ENCODE peak calls at places on chromosomes 7 and 10, in eight cellular contexts. L, P, Z, B, V, S, F and Y are unnamed samples.

GRCh38 chr7:112001089-112001826 is 204.9 kb downstream of the DOCK4 start:
- DNase-seq in B (peak; percentile 91), V (peak; percentile 95), S (no peak), Z (no peak), P (no peak), L (no peak), F (no peak), Y (no peak)

GRCh38 chr10:79443338-79444242 is 1.8 kb downstream of the ZCCHC24 start:
- DNase-seq in Z (no peak), L (no peak), S (no peak), V (no peak), P (no peak), B (no peak), F (no peak), Y (peak; percentile 22)

GRCh38 chr10:78687616-78688015 is 381.1 kb upstream of the ZMIZ1 start:
- DNase-seq in P (no peak), L (no peak), V (no peak), Z (no peak), S (no peak), F (no peak), B (no peak), Y (no peak)

GRCh38 chr10:93124580-93125318 is 51.1 kb downstream of the CYP26A1 start:
- DNase-seq in S (no peak), Z (peak; percentile 12), F (peak; percentile 64), V (no peak), L (no peak), B (no peak), P (no peak), Y (no peak)

GRCh38 chr10:14093735-14094484 is 236.8 kb downstream of the FRMD4A start:
- DNase-seq in V (peak; percentile 70), L (no peak), S (peak; percentile 52), Z (no peak), P (no peak), B (peak; percentile 17), F (peak; percentile 13), Y (no peak)

GRCh38 chr7:158094046-158094445 is 493.6 kb downstream of the PTPRN2 start:
- DNase-seq in L (no peak), Z (no peak), F (no peak), B (no peak), S (no peak), V (no peak), P (no peak), Y (no peak)

GRCh38 chr7:2863461-2864066 is 19.5 kb upstream of the GNA12 start:
- DNase-seq in F (peak; percentile 95), S (peak; percentile 48), P (peak; percentile 91), Z (peak; percentile 92), B (peak; percentile 97), V (peak; percentile 99), L (peak; percentile 89), Y (no peak)

GRCh38 chr10:2633630-2634029 is 433.7 kb upstream of the PFKP start:
- DNase-seq in B (no peak), S (no peak), L (no peak), P (no peak), Z (no peak), F (no peak), V (no peak), Y (no peak)

GRCh38 chr10:92972066-92972870 is 88.3 kb upstream of the CYP26C1 start:
- DNase-seq in Z (no peak), F (no peak), L (no peak), S (no peak), V (peak; percentile 84), B (peak; percentile 84), P (no peak), Y (no peak)

GRCh38 chr7:142885311-142886230 is at the start of gene TRPV6:
- DNase-seq in F (no peak), Z (no peak), V (no peak), L (no peak), S (no peak), B (no peak), P (no peak), Y (no peak)

GRCh38 chr10:5518143-5518542 is 6.6 kb upstream of the CALML3 start:
- DNase-seq in V (no peak), S (no peak), P (no peak), B (no peak), L (no peak), F (no peak), Z (no peak), Y (no peak)

GRCh38 chr7:121394709-121395140 is 1.4 kb downstream of the FAM3C start:
- DNase-seq in P (no peak), B (no peak), F (peak; percentile 66), L (no peak), Z (no peak), V (peak; percentile 7), S (no peak), Y (no peak)

GRCh38 chr7:107201795-107202450 is 33.1 kb downstream of the HBP1 start:
- DNase-seq in P (no peak), B (no peak), V (peak; percentile 36), S (peak; percentile 64), L (peak; percentile 75), Z (no peak), F (peak; percentile 51), Y (no peak)

GRCh38 chr7:157409149-157409752 is 72.4 kb downstream of the DNAJB6 start:
- DNase-seq in F (no peak), V (peak; percentile 60), Z (no peak), S (no peak), L (peak; percentile 18), P (no peak), B (peak; percentile 55), Y (no peak)

GRCh38 chr7:110358028-110358427 is 732.9 kb upstream of the LRRN3 start:
- DNase-seq in P (no peak), F (no peak), S (no peak), V (no peak), B (peak; percentile 20), L (no peak), Z (no peak), Y (no peak)

GRCh38 chr7:46321556-46322205 is 400.6 kb upstream of the IGFBP3 start:
- DNase-seq in Z (no peak), B (peak; percentile 33), L (no peak), P (no peak), F (no peak), V (peak; percentile 93), S (no peak), Y (no peak)

GRCh38 chr7:111232249-111233084 is 141.5 kb downstream of the LRRN3 start:
- DNase-seq in V (peak; percentile 57), Z (no peak), S (no peak), L (no peak), F (no peak), B (peak; percentile 71), P (no peak), Y (no peak)

GRCh38 chr7:118029881-118030422 is 154.0 kb upstream of the LSM8 start:
- DNase-seq in P (no peak), V (no peak), F (no peak), S (no peak), B (no peak), L (no peak), Z (no peak), Y (no peak)

GRCh38 chr10:132373241-132373955 is 23.6 kb upstream of the PWWP2B start:
- DNase-seq in L (no peak), B (no peak), Z (no peak), S (no peak), P (peak; percentile 5), F (no peak), V (no peak), Y (no peak)

GRCh38 chr10:132369636-132370185 is 27.3 kb upstream of the PWWP2B start:
- DNase-seq in S (no peak), P (no peak), L (no peak), Z (no peak), V (no peak), B (no peak), F (no peak), Y (no peak)

GRCh38 chr10:132372516-132373095 is 24.4 kb upstream of the PWWP2B start:
- DNase-seq in Z (no peak), S (no peak), F (no peak), V (no peak), L (no peak), B (no peak), P (peak; percentile 13), Y (no peak)

GRCh38 chr10:132370426-132371340 is 26.3 kb upstream of the PWWP2B start:
- DNase-seq in B (no peak), P (peak; percentile 10), F (no peak), V (no peak), Z (no peak), S (no peak), L (no peak), Y (no peak)

DNA sequence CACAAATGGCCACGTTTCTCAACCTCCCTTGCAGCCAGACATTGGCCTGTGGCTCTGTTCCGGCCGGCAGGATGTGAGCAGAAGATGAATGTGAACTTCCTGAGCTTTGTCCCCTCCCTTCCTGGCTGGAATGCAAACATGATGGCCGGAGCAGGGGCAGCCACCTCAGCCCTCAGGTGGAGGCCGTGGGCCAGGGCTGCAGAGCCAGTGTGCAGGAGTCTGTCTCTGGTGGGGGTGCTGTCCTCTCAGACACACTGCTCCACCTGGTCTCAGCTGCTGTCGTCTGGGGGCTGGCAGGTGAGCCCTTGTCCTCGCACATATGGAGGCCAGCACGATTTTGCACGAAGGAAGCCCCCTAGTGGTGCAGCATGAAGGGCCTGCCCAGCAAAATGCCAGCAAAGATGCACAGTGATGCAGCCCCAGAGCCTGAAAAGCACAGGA is 25.3 kb upstream of the PWWP2B start:
- DNase-seq in F (peak; percentile 29), L (no peak), B (no peak), V (no peak), Z (no peak), S (no peak), P (peak; percentile 7), Y (no peak)
- TF ChIP-seq CTCF in F (peak; percentile 44), L (no peak), B (peak; percentile 9), V (peak; percentile 34), Z (peak; percentile 38), S (peak; percentile 45), P (no peak), Y (no peak)

GRCh38 chr10:67657775-67658174 is 38.2 kb downstream of the CTNNA3 start:
- DNase-seq in P (no peak), F (peak; percentile 12), B (no peak), Z (no peak), L (no peak), S (no peak), V (no peak), Y (no peak)
- TF ChIP-seq CTCF in P (no peak), F (no peak), B (no peak), Z (no peak), L (peak; percentile 23), S (no peak), V (no peak), Y (no peak)

GRCh38 chr10:97383159-97383558 is 18.0 kb downstream of the RRP12 start:
- DNase-seq in P (no peak), S (no peak), F (no peak), Z (no peak), B (no peak), L (no peak), V (no peak), Y (no peak)
- TF ChIP-seq CTCF in P (no peak), S (no peak), F (no peak), Z (no peak), B (no peak), L (no peak), V (no peak), Y (no peak)

DNA sequence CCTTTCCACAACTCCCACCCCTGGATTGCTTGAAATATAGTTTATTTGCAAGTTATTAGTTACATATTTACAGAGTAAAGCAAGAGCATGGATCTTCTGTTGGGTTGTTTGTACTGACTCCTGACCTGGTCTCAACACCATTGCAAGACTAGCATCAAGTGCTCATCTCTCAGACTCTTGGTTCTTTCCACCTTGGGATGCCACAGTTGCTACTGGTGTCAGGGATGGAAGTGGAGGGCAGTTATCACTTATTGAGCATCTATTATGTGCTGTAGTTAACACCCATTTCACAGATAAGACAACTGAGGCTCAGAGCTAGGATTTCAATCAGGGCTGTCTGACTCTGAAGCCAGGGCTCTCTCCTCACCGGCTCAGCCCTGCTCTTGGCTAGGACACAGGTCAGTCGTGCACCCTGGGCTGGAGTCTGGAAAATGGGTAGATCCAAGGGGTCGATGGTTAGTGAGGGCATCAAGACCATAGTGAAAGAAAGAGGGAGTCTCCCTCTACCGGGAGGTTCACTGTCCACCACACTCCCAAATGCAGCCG is 614 bp upstream of the ADAMTS14 start:
- DNase-seq in S (no peak), P (no peak), B (no peak), Z (no peak), F (no peak), V (no peak), L (no peak), Y (no peak)
- TF ChIP-seq CTCF in S (no peak), P (no peak), B (no peak), Z (no peak), F (no peak), V (no peak), L (no peak), Y (no peak)